ENCODE peak calls at places on chromosomes 3 and 15, in ten cellular contexts. I is SW 1271; W is NCI-H460; D is NCI-H226; T is stomach; J is posterior cingulate gyrus; X is occipital lobe; E is CD8-positive, alpha-beta memory T cell; L is putamen; B is RKO. P is an unnamed sample.

GRCh38 chr3:126983653-126984390 is 907 bp downstream of the PLXNA1 start:
- DNase-seq in W (no peak), B (peak; percentile 22), D (no peak), E (peak; percentile 41), T (no peak), I (no peak), L (no peak), J (no peak), X (no peak), P (peak; percentile 24)

GRCh38 chr15:79034284-79034683 is 56.3 kb downstream of the RASGRF1 start:
- DNase-seq in L (no peak), J (no peak), B (no peak), I (no peak), T (no peak), D (no peak), X (no peak), E (no peak), W (no peak), P (no peak)

GRCh38 chr3:100419406-100419805 is 18.1 kb downstream of the LNP1 start:
- DNase-seq in W (no peak), L (no peak), B (no peak), I (no peak), X (no peak), E (no peak), D (no peak), T (no peak), J (no peak), P (no peak)

GRCh38 chr3:193777524-193777923 is 184.5 kb downstream of the OPA1 start:
- DNase-seq in E (no peak), J (no peak), B (no peak), T (no peak), I (no peak), X (no peak), W (no peak), L (no peak), D (no peak), P (no peak)

GRCh38 chr3:107969994-107970896 is 120.6 kb downstream of the CD47 start:
- DNase-seq in D (no peak), T (no peak), J (peak; percentile 13), X (peak; percentile 31), W (no peak), E (no peak), L (no peak), B (no peak), I (no peak), P (no peak)

GRCh38 chr15:67701669-67702068 is 123.6 kb upstream of the SKOR1 start:
- DNase-seq in E (no peak), B (no peak), L (no peak), J (no peak), T (no peak), X (no peak), W (no peak), D (peak; percentile 46), I (no peak), P (no peak)

GRCh38 chr3:181274025-181274424 is 284.5 kb upstream of the DNAJC19 start:
- DNase-seq in W (no peak), B (no peak), I (no peak), T (no peak), L (no peak), D (no peak), X (no peak), E (no peak), J (no peak), P (no peak)

GRCh38 chr15:91413142-91413541 is 313.1 kb downstream of the SV2B start:
- DNase-seq in X (no peak), W (no peak), J (no peak), E (no peak), L (no peak), D (no peak), T (no peak), B (no peak), I (no peak), P (no peak)

GRCh38 chr3:67109651-67110204 is 111.6 kb downstream of the KBTBD8 start:
- DNase-seq in L (peak; percentile 24), B (peak; percentile 81), W (peak; percentile 9), E (peak; percentile 1), D (peak; percentile 17), I (no peak), J (no peak), X (peak; percentile 39), T (no peak), P (no peak)

GRCh38 chr3:15983232-15983631 is 185.5 kb upstream of the ANKRD28 start:
- DNase-seq in T (no peak), B (no peak), J (no peak), E (no peak), I (no peak), D (peak; percentile 76), X (peak; percentile 21), L (no peak), W (no peak), P (no peak)

GRCh38 chr3:71791634-71792033 is 6.7 kb upstream of the PROK2 start:
- DNase-seq in L (no peak), W (no peak), B (no peak), T (no peak), I (no peak), D (no peak), X (no peak), J (no peak), E (no peak), P (no peak)

GRCh38 chr3:27657404-27657803 is 64.7 kb downstream of the EOMES start:
- DNase-seq in W (no peak), B (no peak), T (no peak), L (no peak), J (no peak), E (no peak), D (peak; percentile 66), X (no peak), I (no peak), P (no peak)

GRCh38 chr3:71511037-71511436 is 72.5 kb downstream of the FOXP1 start:
- DNase-seq in J (no peak), X (no peak), W (no peak), D (peak; percentile 76), E (no peak), L (no peak), T (no peak), B (no peak), I (no peak), P (no peak)

GRCh38 chr3:187673012-187673411 is 2.8 kb upstream of the SST start:
- DNase-seq in E (no peak), B (no peak), J (no peak), X (no peak), I (no peak), D (peak; percentile 33), L (no peak), T (no peak), W (no peak), P (no peak)

GRCh38 chr3:124119056-124119721 is 127.3 kb upstream of the ROPN1 start:
- DNase-seq in B (no peak), X (no peak), I (no peak), E (no peak), J (no peak), L (no peak), T (no peak), W (no peak), D (no peak), P (no peak)

GRCh38 chr3:13495921-13496723 is 16.0 kb downstream of the HDAC11 start:
- DNase-seq in B (peak; percentile 78), X (peak; percentile 59), T (peak; percentile 86), E (peak; percentile 67), D (peak; percentile 77), I (peak; percentile 68), J (peak; percentile 80), W (peak; percentile 63), L (peak; percentile 89), P (peak; percentile 52)

GRCh38 chr3:116579843-116580242 is 129.7 kb upstream of the TUSC7 start:
- DNase-seq in X (no peak), J (no peak), E (no peak), I (no peak), L (no peak), D (no peak), T (no peak), B (peak; percentile 23), W (no peak), P (no peak)

GRCh38 chr15:77863491-77864105 is 213.9 kb downstream of the TBC1D2B start:
- DNase-seq in W (no peak), E (no peak), X (no peak), L (no peak), J (no peak), B (no peak), D (no peak), I (no peak), T (no peak), P (no peak)

GRCh38 chr15:34233614-34234013 is 8.8 kb downstream of the EMC4 start:
- DNase-seq in J (no peak), D (no peak), I (no peak), X (no peak), B (no peak), W (no peak), E (no peak), T (no peak), L (no peak), P (no peak)

GRCh38 chr3:113297281-113297680 is 85.9 kb downstream of the BOC start:
- DNase-seq in X (no peak), E (no peak), J (no peak), D (no peak), I (no peak), L (no peak), B (no peak), W (no peak), T (no peak), P (no peak)

GRCh38 chr15:93151488-93151887 is 62.5 kb upstream of the RGMA start:
- DNase-seq in B (no peak), J (no peak), D (peak; percentile 23), X (no peak), E (no peak), W (no peak), I (no peak), T (no peak), L (no peak), P (no peak)

GRCh38 chr3:186775999-186776398 is 7.4 kb upstream of the EIF4A2 start:
- DNase-seq in X (no peak), D (no peak), L (no peak), J (no peak), B (no peak), I (no peak), W (no peak), E (no peak), T (no peak), P (no peak)

GRCh38 chr3:177589921-177590336 is 392.6 kb upstream of the TBL1XR1 start:
- DNase-seq in J (no peak), B (no peak), W (no peak), I (no peak), L (no peak), X (no peak), E (no peak), T (no peak), D (peak; percentile 88), P (no peak)

GRCh38 chr15:99466701-99467337 is 99.0 kb upstream of the MEF2A start:
- DNase-seq in T (no peak), D (no peak), W (no peak), J (no peak), X (no peak), E (no peak), L (no peak), B (no peak), I (no peak), P (no peak)

GRCh38 chr15:58321034-58321433 is 110.8 kb upstream of the LIPC start:
- DNase-seq in B (no peak), I (no peak), T (no peak), D (no peak), J (no peak), L (no peak), E (no peak), X (no peak), W (no peak), P (no peak)

GRCh38 chr3:181354140-181354539 is 357.6 kb upstream of the SOX2 start:
- DNase-seq in T (no peak), W (no peak), D (no peak), J (no peak), E (no peak), B (no peak), L (no peak), X (no peak), I (no peak), P (no peak)

GRCh38 chr3:141608438-141608837 is 121.6 kb downstream of the RASA2 start:
- DNase-seq in L (no peak), E (no peak), X (no peak), W (no peak), J (no peak), D (no peak), T (no peak), B (no peak), I (no peak), P (no peak)

GRCh38 chr15:85361306-85361705 is 19.1 kb upstream of the AKAP13 start:
- DNase-seq in I (no peak), L (no peak), D (no peak), X (no peak), B (no peak), E (no peak), T (no peak), J (no peak), W (no peak), P (no peak)